ENCODE peak calls at places on chromosomes 3 and 15, in five cellular contexts. X, U, T, A and Q are unnamed samples.

GRCh38 chr3:108408883-108409612 is 101.3 kb downstream of the MYH15 start:
- DNase-seq in X (no peak), U (no peak), T (no peak), A (no peak), Q (no peak)

GRCh38 chr3:98013428-98014349 is 21.4 kb downstream of the GABRR3 start:
- DNase-seq in X (no peak), U (peak), T (no peak), A (no peak), Q (no peak)

GRCh38 chr3:179809639-179810038 is 156.8 kb downstream of the USP13 start:
- DNase-seq in X (no peak), U (no peak), T (no peak), A (no peak), Q (no peak)

GRCh38 chr3:15754047-15754446 is 43.7 kb downstream of the ANKRD28 start:
- DNase-seq in X (no peak), U (peak), T (no peak), A (no peak), Q (no peak)

GRCh38 chr3:70889162-70890045 is 577.0 kb upstream of the MDFIC2 start:
- DNase-seq in X (no peak), U (peak), T (no peak), A (no peak), Q (no peak)

GRCh38 chr3:127141921-127142730 is 50.8 kb upstream of the PRR23E start:
- DNase-seq in X (peak), U (no peak), T (no peak), A (no peak), Q (no peak)

GRCh38 chr3:87250009-87250408 is 22.9 kb downstream of the CHMP2B start:
- DNase-seq in X (no peak), U (no peak), T (no peak), A (no peak), Q (no peak)

GRCh38 chr15:25716414-25717102 is 146.6 kb downstream of the ATP10A start:
- DNase-seq in X (peak), U (no peak), T (no peak), A (no peak), Q (no peak)

GRCh38 chr3:159762981-159763465 is 225.6 kb upstream of the IL12A start:
- DNase-seq in X (peak), U (peak), T (peak), A (peak), Q (peak)

GRCh38 chr15:78105541-78106241 is 13.3 kb downstream of the SH2D7 start:
- DNase-seq in X (peak), U (peak), T (no peak), A (peak), Q (no peak)

GRCh38 chr3:55405436-55405835 is 81.7 kb downstream of the WNT5A start:
- DNase-seq in X (no peak), U (peak), T (peak), A (peak), Q (no peak)

GRCh38 chr3:1232276-1232675 is 139.5 kb downstream of the CNTN6 start:
- DNase-seq in X (no peak), U (no peak), T (no peak), A (no peak), Q (no peak)

GRCh38 chr15:82680200-82681102 is 29.2 kb downstream of the AP3B2 start:
- DNase-seq in X (peak), U (no peak), T (peak), A (peak), Q (no peak)

GRCh38 chr3:186193534-186194450 is 84.9 kb upstream of the ETV5 start:
- DNase-seq in X (no peak), U (no peak), T (peak), A (no peak), Q (no peak)

GRCh38 chr3:148923592-148923991 is 58.5 kb downstream of the CPA3 start:
- DNase-seq in X (no peak), U (no peak), T (no peak), A (no peak), Q (no peak)

GRCh38 chr3:181052256-181052655 is 62.7 kb upstream of the DNAJC19 start:
- DNase-seq in X (no peak), U (no peak), T (no peak), A (no peak), Q (no peak)

GRCh38 chr3:13420051-13420816 is at the start of gene NUP210:
- DNase-seq in X (no peak), U (no peak), T (peak), A (peak), Q (no peak)

GRCh38 chr3:127722928-127723603 is 50.3 kb downstream of the ABTB1 start:
- DNase-seq in X (no peak), U (peak), T (no peak), A (no peak), Q (peak)

GRCh38 chr15:31366169-31366734 is 39.6 kb downstream of the KLF13 start:
- DNase-seq in X (peak), U (no peak), T (no peak), A (peak), Q (no peak)

GRCh38 chr3:86702381-86702958 is 288.5 kb downstream of the VGLL3 start:
- DNase-seq in X (no peak), U (peak), T (no peak), A (no peak), Q (no peak)

GRCh38 chr15:71515375-71516186 is 294.8 kb upstream of the NR2E3 start:
- DNase-seq in X (no peak), U (no peak), T (peak), A (no peak), Q (no peak)

GRCh38 chr3:77931272-77932009 is 891.5 kb downstream of the ROBO2 start:
- DNase-seq in X (peak), U (peak), T (no peak), A (no peak), Q (no peak)

GRCh38 chr3:119782435-119782834 is 534 bp downstream of the NR1I2 start:
- DNase-seq in X (no peak), U (no peak), T (no peak), A (no peak), Q (no peak)

GRCh38 chr15:101027273-101027901 is 108.2 kb downstream of the LRRK1 start:
- DNase-seq in X (peak), U (no peak), T (no peak), A (no peak), Q (peak)

GRCh38 chr3:156948402-156949210 is 122.5 kb downstream of the LEKR1 start:
- DNase-seq in X (no peak), U (no peak), T (no peak), A (no peak), Q (no peak)

GRCh38 chr3:10941972-10942371 is 50.6 kb upstream of the SLC6A1 start:
- DNase-seq in X (no peak), U (no peak), T (peak), A (peak), Q (no peak)

GRCh38 chr15:82543155-82543554 is 2.9 kb upstream of the RPS17 start:
- DNase-seq in X (no peak), U (peak), T (no peak), A (no peak), Q (no peak)

GRCh38 chr3:100533176-100533575 is 40.8 kb downstream of the TMEM45A start:
- DNase-seq in X (no peak), U (no peak), T (no peak), A (no peak), Q (no peak)

GRCh38 chr3:101253429-101253828 is 66.9 kb downstream of the IMPG2 start:
- DNase-seq in X (no peak), U (no peak), T (no peak), A (no peak), Q (no peak)

GRCh38 chr3:196504556-196504955 is 988 bp upstream of the RNF168 start:
- DNase-seq in X (no peak), U (no peak), T (no peak), A (no peak), Q (no peak)

GRCh38 chr3:52455283-52456168 is at the start of gene NISCH:
- DNase-seq in X (peak), U (peak), T (peak), A (peak), Q (peak)

GRCh38 chr3:23161896-23162570 is 41.1 kb upstream of the UBE2E2 start:
- DNase-seq in X (no peak), U (peak), T (no peak), A (no peak), Q (no peak)

GRCh38 chr3:13025090-13025489 is 48.1 kb downstream of the IQSEC1 start:
- DNase-seq in X (no peak), U (peak), T (no peak), A (no peak), Q (peak)

GRCh38 chr3:155182467-155182866 is 102.3 kb downstream of the MME start:
- DNase-seq in X (no peak), U (no peak), T (no peak), A (no peak), Q (no peak)

GRCh38 chr3:6680119-6680806 is 180.7 kb upstream of the GRM7 start:
- DNase-seq in X (no peak), U (no peak), T (no peak), A (no peak), Q (no peak)

GRCh38 chr15:91183630-91184029 is 83.6 kb downstream of the SV2B start:
- DNase-seq in X (no peak), U (no peak), T (no peak), A (no peak), Q (no peak)

GRCh38 chr3:140753865-140754754 is 76.2 kb downstream of the TRIM42 start:
- DNase-seq in X (no peak), U (no peak), T (no peak), A (no peak), Q (no peak)

GRCh38 chr3:105459566-105460290 is 93.0 kb downstream of the ALCAM start:
- DNase-seq in X (no peak), U (peak), T (no peak), A (no peak), Q (no peak)

GRCh38 chr3:49158108-49158709 is 7.9 kb downstream of the CCDC71 start:
- DNase-seq in X (no peak), U (no peak), T (peak), A (peak), Q (peak)

DNA sequence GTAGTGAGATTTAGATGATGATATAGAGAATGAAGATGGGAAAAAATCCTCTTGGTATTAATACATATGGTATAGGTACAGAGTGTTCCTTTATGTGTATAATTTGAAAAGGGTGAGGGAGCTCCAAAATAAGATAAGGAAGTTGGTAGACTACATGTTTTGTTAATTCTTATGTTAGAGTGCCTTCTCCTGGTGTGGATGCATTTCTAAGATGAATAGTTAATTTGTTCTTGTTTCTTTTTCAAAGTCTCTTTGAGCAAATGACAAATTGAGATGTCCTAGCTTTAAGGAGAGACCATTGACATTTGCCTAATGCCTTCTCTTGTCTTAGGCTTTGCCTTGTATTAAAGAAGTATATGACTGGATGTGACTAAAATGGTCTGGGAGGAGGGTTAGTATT is 34.1 kb downstream of the AKAP13 start:
- DNase-seq in X (no peak), U (peak), T (no peak), A (no peak), Q (no peak)
- TF ChIP-seq CTCF in X (no peak), U (peak), T (no peak), A (peak), Q (peak)

GRCh38 chr3:143328459-143328858 is 208.9 kb downstream of the CHST2 start:
- DNase-seq in X (no peak), U (no peak), T (no peak), A (no peak), Q (no peak)

GRCh38 chr3:143330316-143330868 is 210.8 kb downstream of the CHST2 start:
- DNase-seq in X (no peak), U (no peak), T (no peak), A (no peak), Q (no peak)

GRCh38 chr3:143329567-143330164 is 210.1 kb downstream of the CHST2 start:
- DNase-seq in X (no peak), U (no peak), T (peak), A (no peak), Q (no peak)

GRCh38 chr3:143326983-143327382 is 207.4 kb downstream of the CHST2 start:
- DNase-seq in X (no peak), U (no peak), T (no peak), A (no peak), Q (no peak)

GRCh38 chr3:143327388-143327787 is 207.8 kb downstream of the CHST2 start:
- DNase-seq in X (no peak), U (no peak), T (no peak), A (no peak), Q (no peak)
- TF ChIP-seq CTCF in X (no peak), U (no peak), T (no peak), A (no peak), Q (peak)

GRCh38 chr15:86036243-86036642 is 43.4 kb upstream of the AGBL1 start:
- DNase-seq in X (no peak), U (no peak), T (no peak), A (no peak), Q (no peak)

GRCh38 chr15:86038491-86038890 is 41.2 kb upstream of the AGBL1 start:
- DNase-seq in X (no peak), U (no peak), T (no peak), A (no peak), Q (no peak)

GRCh38 chr15:86044981-86045380 is 34.7 kb upstream of the AGBL1 start:
- DNase-seq in X (no peak), U (no peak), T (no peak), A (peak), Q (no peak)

GRCh38 chr15:86034904-86035303 is 44.8 kb upstream of the AGBL1 start:
- DNase-seq in X (no peak), U (no peak), T (no peak), A (no peak), Q (no peak)

DNA sequence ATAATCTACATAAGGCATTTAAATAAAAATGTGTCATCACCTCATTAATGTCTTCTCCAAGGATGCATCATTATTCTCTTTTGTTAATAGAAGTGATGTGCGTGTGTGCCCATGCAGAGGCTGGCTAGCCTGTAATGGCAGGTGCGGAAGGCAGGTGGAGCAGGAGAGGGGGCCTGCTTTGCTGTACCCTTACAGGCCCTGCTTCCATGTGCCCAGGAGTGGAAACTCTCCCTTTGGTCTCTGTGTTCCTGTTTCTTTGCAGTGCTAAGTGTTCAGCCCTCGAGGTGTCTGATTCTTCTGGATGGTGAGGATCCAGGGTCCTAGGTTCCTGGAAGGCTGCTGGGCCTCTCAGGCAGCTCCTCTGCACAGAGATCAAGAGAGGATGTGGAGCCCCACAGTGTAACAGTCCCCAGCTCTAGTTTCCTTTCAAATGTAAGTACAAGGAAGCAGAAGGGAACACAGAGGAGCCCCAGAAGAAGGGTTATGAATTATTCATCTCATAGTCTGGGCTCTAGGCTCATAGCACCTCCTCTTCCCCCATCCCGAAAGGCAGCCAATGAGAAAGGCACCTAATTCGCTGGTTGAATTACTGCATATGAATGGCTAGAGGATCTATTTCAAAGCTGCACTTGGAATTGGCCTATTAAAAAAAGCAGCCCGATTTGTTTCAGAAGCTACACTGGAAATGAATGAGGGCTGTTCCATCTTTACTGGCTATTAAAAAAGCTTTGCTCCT is 39.1 kb upstream of the AGBL1 start:
- DNase-seq in X (no peak), U (no peak), T (no peak), A (no peak), Q (no peak)
- TF ChIP-seq CTCF in X (no peak), U (no peak), T (no peak), A (no peak), Q (no peak)

GRCh38 chr15:33068531-33068990 is 126.0 kb downstream of the FMN1 start:
- DNase-seq in X (no peak), U (no peak), T (peak), A (no peak), Q (no peak)

GRCh38 chr15:33069161-33069560 is 125.4 kb downstream of the FMN1 start:
- DNase-seq in X (no peak), U (no peak), T (no peak), A (no peak), Q (no peak)

GRCh38 chr15:33067456-33067855 is 127.1 kb downstream of the FMN1 start:
- DNase-seq in X (no peak), U (peak), T (no peak), A (no peak), Q (no peak)

GRCh38 chr15:33066584-33066983 is 127.9 kb downstream of the FMN1 start:
- DNase-seq in X (no peak), U (no peak), T (no peak), A (no peak), Q (no peak)

DNA sequence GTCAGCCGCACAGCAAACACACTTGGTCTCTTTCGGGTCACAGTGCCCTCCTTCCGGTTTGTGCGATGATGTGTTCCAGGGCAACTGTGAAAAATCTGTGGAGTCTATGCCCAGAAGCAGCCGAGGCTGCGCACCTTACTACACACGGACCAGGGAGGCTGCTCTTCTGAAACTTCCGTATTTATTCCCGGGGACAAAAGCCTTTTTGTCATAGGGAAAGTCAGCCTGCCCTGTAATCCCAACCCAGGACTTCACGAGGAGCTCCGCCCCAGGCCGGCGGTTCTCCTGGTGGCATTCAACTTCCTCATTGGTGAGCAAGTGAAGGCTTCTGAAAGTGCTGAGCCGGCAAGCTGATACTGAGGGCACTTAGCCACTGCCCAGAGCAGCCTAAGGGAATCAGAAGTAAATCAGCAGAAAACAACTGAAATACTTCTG is 126.5 kb downstream of the FMN1 start:
- DNase-seq in X (peak), U (no peak), T (peak), A (peak), Q (peak)
- TF ChIP-seq CTCF in X (no peak), U (no peak), T (no peak), A (no peak), Q (no peak)

GRCh38 chr3:172984938-172985337 is 156.1 kb downstream of the SPATA16 start:
- DNase-seq in X (no peak), U (no peak), T (no peak), A (no peak), Q (no peak)

GRCh38 chr3:172989373-172989772 is 151.7 kb downstream of the SPATA16 start:
- DNase-seq in X (no peak), U (no peak), T (no peak), A (no peak), Q (no peak)

GRCh38 chr3:172982731-172983364 is 158.2 kb downstream of the SPATA16 start:
- DNase-seq in X (no peak), U (no peak), T (no peak), A (no peak), Q (no peak)

GRCh38 chr3:172991424-172991996 is 149.5 kb downstream of the SPATA16 start:
- DNase-seq in X (no peak), U (no peak), T (no peak), A (no peak), Q (no peak)

GRCh38 chr3:172987268-172987667 is 153.8 kb downstream of the SPATA16 start:
- DNase-seq in X (no peak), U (no peak), T (no peak), A (no peak), Q (no peak)
- TF ChIP-seq CTCF in X (no peak), U (no peak), T (peak), A (no peak), Q (no peak)

GRCh38 chr3:190204200-190204599 is 83.5 kb upstream of the P3H2 start:
- DNase-seq in X (no peak), U (no peak), T (no peak), A (no peak), Q (no peak)
- TF ChIP-seq CTCF in X (no peak), U (no peak), T (no peak), A (no peak), Q (no peak)

DNA sequence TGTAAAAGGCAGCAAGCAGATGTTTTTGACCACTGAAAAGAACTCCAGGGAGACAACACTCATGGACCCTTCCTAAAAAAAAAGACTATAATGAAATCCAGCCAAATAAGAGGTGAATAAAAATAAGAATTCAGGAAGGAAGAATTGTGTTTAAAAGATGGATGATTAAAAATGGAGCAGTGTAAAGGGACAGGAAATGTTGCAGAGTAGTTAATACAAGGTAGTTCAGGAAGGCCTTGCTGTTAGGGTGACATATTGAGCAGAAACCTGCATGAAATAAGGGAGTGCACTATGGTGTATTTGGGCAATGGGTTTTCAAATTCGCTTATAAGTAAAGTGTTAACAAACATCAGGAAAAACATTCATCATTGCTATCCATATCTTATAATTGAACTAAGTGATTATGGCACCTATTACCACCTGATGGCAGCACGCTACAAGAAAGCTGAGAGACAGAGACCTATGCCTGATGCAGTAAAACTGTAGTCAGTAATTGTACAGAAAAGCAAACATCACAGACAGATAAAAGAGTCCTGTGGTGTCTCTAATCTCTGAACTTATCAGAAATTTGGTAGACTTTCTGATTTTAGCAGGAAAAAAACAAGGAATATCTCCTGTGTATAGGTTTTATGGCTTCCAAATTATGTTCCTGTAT is 5.8 kb upstream of the DBR1 start:
- DNase-seq in X (no peak), U (peak), T (no peak), A (peak), Q (no peak)
- TF ChIP-seq CTCF in X (no peak), U (peak), T (no peak), A (peak), Q (peak)